ENCODE peak calls at places on chromosomes 5 and 9, in five cellular contexts. A, W, J, F and R are unnamed samples.

GRCh38 chr9:115118471-115119156 is 657 bp upstream of the TNC start:
- DNase-seq in A (no peak), W (peak; percentile 77), F (peak; percentile 48), J (peak; percentile 60), R (peak; percentile 93)

GRCh38 chr5:90289837-90290236 is 119.7 kb downstream of the CETN3 start:
- DNase-seq in F (no peak), W (no peak), J (no peak), A (no peak), R (no peak)

GRCh38 chr9:18928711-18929110 is 104.3 kb downstream of the SAXO1 start:
- DNase-seq in W (no peak), A (no peak), F (no peak), J (no peak), R (no peak)

GRCh38 chr5:39193553-39194465 is 25.6 kb downstream of the FYB1 start:
- DNase-seq in J (no peak), F (no peak), W (no peak), A (no peak), R (no peak)

GRCh38 chr9:16689352-16689938 is 181.0 kb downstream of the BNC2 start:
- DNase-seq in F (peak; percentile 15), A (no peak), W (no peak), J (peak; percentile 30), R (no peak)

GRCh38 chr9:130421154-130421801 is 23.5 kb upstream of the ASS1 start:
- DNase-seq in J (no peak), F (no peak), A (no peak), W (no peak), R (no peak)

GRCh38 chr9:80649001-80649420 is 1040.3 kb downstream of the TLE1 start:
- DNase-seq in W (no peak), F (peak; percentile 12), J (no peak), A (no peak), R (peak; percentile 78)

GRCh38 chr5:128216860-128217531 is 133.4 kb downstream of the SLC12A2 start:
- DNase-seq in F (no peak), J (no peak), A (no peak), W (no peak), R (no peak)

GRCh38 chr5:4511996-4512656 is 628.0 kb upstream of the ADAMTS16 start:
- DNase-seq in F (no peak), J (no peak), A (no peak), W (peak; percentile 33), R (no peak)

GRCh38 chr5:133214153-133214820 is 162.5 kb downstream of the HSPA4 start:
- DNase-seq in A (no peak), W (no peak), F (no peak), J (no peak), R (no peak)

GRCh38 chr5:154221371-154221896 is 30.9 kb downstream of the GALNT10 start:
- DNase-seq in J (no peak), A (no peak), F (peak; percentile 26), W (no peak), R (no peak)

GRCh38 chr9:136482046-136482792 is 621 bp downstream of the SEC16A start:
- DNase-seq in F (peak; percentile 49), W (no peak), J (no peak), A (no peak), R (peak; percentile 79)

GRCh38 chr5:181120311-181120710 is 10.7 kb downstream of the OR2V1 start:
- DNase-seq in F (no peak), A (no peak), W (no peak), J (no peak), R (no peak)

GRCh38 chr5:79560774-79561524 is 47.0 kb upstream of the HOMER1 start:
- DNase-seq in A (no peak), F (no peak), W (no peak), J (no peak), R (no peak)

GRCh38 chr9:124188331-124189110 is 69.2 kb upstream of the NEK6 start:
- DNase-seq in F (no peak), A (no peak), J (peak; percentile 4), W (no peak), R (no peak)

GRCh38 chr9:72400866-72401265 is 35.9 kb upstream of the ZFAND5 start:
- DNase-seq in A (no peak), F (no peak), J (no peak), W (no peak), R (no peak)

GRCh38 chr9:114790521-114790920 is 15.3 kb downstream of the TNFSF15 start:
- DNase-seq in J (no peak), A (no peak), F (no peak), W (no peak), R (no peak)

GRCh38 chr5:76787237-76787636 is 31.6 kb upstream of the F2RL1 start:
- DNase-seq in F (no peak), A (no peak), W (no peak), J (peak; percentile 52), R (peak; percentile 80)

GRCh38 chr5:179270581-179271300 is 74.5 kb downstream of the ADAMTS2 start:
- DNase-seq in F (peak; percentile 9), A (no peak), W (no peak), J (no peak), R (peak; percentile 72)

GRCh38 chr5:178227138-178227659 is 5.4 kb downstream of the PHYKPL start:
- DNase-seq in J (no peak), A (no peak), W (no peak), F (no peak), R (no peak)

GRCh38 chr9:84845956-84846355 is 176.4 kb downstream of the NTRK2 start:
- DNase-seq in A (no peak), F (no peak), W (no peak), J (no peak), R (no peak)

DNA sequence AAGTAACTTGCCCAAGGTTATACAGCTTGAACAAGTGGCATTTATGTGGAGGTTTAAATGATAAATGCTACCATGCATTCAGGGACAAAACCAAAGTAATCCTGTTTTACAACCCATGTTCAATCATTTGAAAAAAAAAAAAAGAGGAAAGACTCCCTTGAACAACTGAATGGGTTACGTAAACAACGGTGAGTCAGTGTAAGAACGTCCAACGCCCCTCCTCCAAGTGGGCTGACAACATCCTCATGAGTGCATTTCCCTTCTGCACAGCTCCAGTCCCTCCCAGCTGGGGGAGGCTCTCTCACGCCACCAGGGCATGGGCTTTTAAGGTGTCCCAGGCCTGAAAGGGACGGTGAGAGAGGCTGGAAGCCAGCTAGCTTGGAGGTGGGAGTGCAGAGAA is 90.0 kb downstream of the PRRT1B start:
- DNase-seq in J (peak; percentile 81), A (peak; percentile 85), W (peak; percentile 39), F (peak; percentile 90), R (peak; percentile 94)
- TF ChIP-seq POLR2AphosphoS5 in J (peak; percentile 95), A (no peak), W (no peak), F (peak; percentile 78), R (peak; percentile 50)

DNA sequence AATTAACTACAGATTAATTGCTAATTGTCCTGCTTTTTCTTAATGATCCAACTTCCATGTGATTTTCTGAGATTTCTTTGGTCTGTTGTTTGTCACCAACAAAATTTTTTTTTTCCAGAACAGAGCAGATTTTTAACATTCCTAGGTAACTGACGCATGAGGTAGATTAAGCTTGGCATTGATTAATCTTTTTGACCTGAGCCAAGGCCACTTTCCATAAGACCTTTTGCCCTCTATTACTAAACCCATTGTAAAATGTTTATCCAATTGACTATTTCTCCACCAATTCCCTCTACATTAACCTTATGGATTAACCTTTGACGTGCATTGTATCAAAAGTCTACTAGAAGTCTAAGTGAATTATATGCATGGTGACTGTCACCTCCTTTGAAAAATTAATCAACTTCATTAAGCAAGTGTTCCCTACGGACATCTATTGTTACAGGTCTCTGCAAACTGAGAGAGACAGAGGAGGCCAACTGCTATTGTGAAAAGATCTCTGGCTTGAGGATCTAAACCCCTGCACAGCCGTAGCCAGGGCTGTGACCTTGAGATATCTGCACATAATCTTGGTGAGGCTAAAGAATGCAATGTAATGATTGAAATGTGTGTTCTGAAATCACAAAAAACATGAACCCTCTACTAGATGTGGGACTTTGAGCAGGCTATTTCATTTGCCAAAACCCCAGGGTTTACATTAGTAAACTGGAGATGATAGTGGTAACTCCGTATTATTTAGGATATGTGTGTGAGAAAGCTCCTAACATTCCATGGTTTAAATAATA is 632.2 kb downstream of the TLR4 start:
- DNase-seq in A (no peak), W (no peak), F (no peak), J (no peak), R (no peak)
- TF ChIP-seq EP300 in A (no peak), W (no peak), F (no peak), J (no peak), R (no peak)

DNA sequence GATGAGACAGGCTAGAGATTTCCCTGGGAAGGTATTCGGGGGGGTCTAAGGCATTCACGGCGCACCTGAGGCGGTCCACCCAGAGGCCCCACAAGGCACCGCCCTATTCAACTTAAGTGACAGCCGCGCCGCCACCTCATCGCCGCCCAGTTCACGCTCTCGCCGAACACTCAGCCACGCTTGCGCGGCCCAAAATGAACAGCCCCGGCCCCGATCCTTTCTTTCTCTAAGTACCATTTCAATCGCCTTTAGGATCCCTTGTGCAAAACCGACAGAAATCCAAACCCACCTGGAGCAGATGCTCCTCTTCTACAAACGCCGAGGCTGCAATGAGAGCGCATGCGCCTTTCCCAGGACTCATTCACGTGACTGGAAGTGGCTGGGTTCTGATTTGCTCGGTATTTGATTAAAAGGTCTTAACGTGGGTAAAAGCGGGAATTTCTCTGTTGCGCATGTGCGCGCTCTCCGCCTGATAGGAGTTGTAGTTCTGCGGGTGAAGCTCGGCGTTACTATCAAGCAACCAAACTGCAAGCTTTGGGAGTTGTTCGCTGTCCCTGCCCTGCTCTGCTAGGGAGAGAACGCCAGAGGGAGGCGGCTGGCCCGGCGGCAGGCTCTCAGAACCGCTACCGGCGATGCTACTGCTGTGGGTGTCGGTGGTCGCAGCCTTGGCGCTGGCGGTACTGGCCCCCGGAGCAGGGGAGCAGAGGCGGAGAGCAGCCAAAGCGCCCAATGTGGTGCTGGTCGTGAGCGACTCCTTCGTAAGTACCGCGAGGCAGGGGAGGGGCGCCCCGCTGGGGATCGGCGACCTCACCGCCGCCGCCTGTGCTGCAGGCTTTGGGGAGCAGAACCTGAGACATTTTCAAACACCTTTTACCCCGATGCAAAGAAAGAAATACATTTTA is at the start of the genes ARSK and SKIC3:
- DNase-seq in J (peak; percentile 96), W (peak; percentile 91), F (peak; percentile 95), A (peak; percentile 86), R (peak; percentile 98)
- TF ChIP-seq POLR2AphosphoS5 in J (peak; percentile 96), W (peak; percentile 65), F (peak; percentile 94), A (peak; percentile 69), R (peak; percentile 86)

GRCh38 chr5:83199126-83199525 is 121.8 kb downstream of the XRCC4 start:
- DNase-seq in W (no peak), F (no peak), A (no peak), J (no peak), R (no peak)
- TF ChIP-seq EP300 in W (no peak), F (no peak), A (no peak), J (no peak), R (no peak)